ENCODE peak calls at places on chromosomes 4 and X, in seven cellular contexts. I is activated CD4-positive, alpha-beta T cell treated with anti-CD3 and anti-CD28 coated beads, Interleukin-2, amount 10 ng/mL, durations not matched to agents 7 days and 5 days; B is mesendoderm; D is cortex of kidney; L is cardiac muscle cell; N is IMR-90; S is activated T-helper 9 cell treated with anti-CD3 and anti-CD28 coated beads, Interleukin-2, amount 50 U/mL, for 16 hours. A is an unnamed sample.

GRCh38 chr4:25863347-25863784 is 578 bp upstream of the SEL1L3 start:
- DNase-seq in D (no peak), N (no peak), I (no peak), B (peak; percentile 64), S (no peak), L (peak; percentile 2), A (no peak)

GRCh38 chr4:86934147-86934771 is 552 bp upstream of the AFF1 start:
- DNase-seq in B (peak; percentile 58), N (no peak), L (peak; percentile 31), I (peak; percentile 9), D (no peak), S (no peak), A (peak; percentile 62)

GRCh38 chrX:119565110-119565663 is at the start of gene STEEP1:
- DNase-seq in B (peak; percentile 96), S (peak; percentile 78), D (no peak), N (peak; percentile 92), I (peak; percentile 92), L (peak; percentile 91), A (peak; percentile 93)

GRCh38 chrX:16743604-16744325 is 24.4 kb downstream of the SYAP1 start:
- DNase-seq in D (no peak), L (no peak), N (peak; percentile 92), I (no peak), B (no peak), S (no peak), A (peak; percentile 80)

GRCh38 chr4:86592553-86593249 is 1.4 kb upstream of the PTPN13 start:
- DNase-seq in L (no peak), D (no peak), S (no peak), N (peak; percentile 6), B (peak; percentile 54), I (no peak), A (peak; percentile 44)

GRCh38 chr4:17142232-17142711 is 243.8 kb upstream of the LDB2 start:
- DNase-seq in N (peak; percentile 98), S (no peak), D (no peak), I (no peak), L (no peak), B (peak; percentile 10), A (peak; percentile 95)

GRCh38 chrX:16826207-16826606 is 39.9 kb downstream of the TXLNG start:
- DNase-seq in I (peak; percentile 18), B (peak; percentile 47), N (peak; percentile 74), S (no peak), L (peak; percentile 55), D (no peak), A (peak; percentile 57)

GRCh38 chrX:29922607-29923006 is 292.8 kb upstream of the MAGEB2 start:
- DNase-seq in B (no peak), I (no peak), S (no peak), D (no peak), N (no peak), L (no peak), A (no peak)

GRCh38 chr4:185210102-185210981 is 944 bp downstream of the SNX25 start:
- DNase-seq in I (peak; percentile 41), D (peak; percentile 11), S (no peak), N (peak; percentile 56), B (peak; percentile 80), L (peak; percentile 59), A (peak; percentile 84)

GRCh38 chr4:175499735-175500352 is 312.2 kb downstream of the GPM6A start:
- DNase-seq in N (no peak), D (no peak), S (no peak), I (no peak), B (no peak), L (no peak), A (no peak)

GRCh38 chrX:38664285-38664684 is 102.9 kb downstream of the TSPAN7 start:
- DNase-seq in L (peak; percentile 64), S (no peak), I (no peak), N (peak; percentile 43), D (no peak), B (peak; percentile 48), A (peak; percentile 55)

GRCh38 chr4:109574931-109575804 is 15.1 kb downstream of the MCUB start:
- DNase-seq in D (no peak), S (no peak), N (no peak), L (no peak), I (peak; percentile 11), B (no peak), A (no peak)

GRCh38 chr4:80507077-80507476 is 171.5 kb downstream of the CFAP299 start:
- DNase-seq in D (no peak), L (no peak), B (no peak), S (no peak), I (no peak), N (no peak), A (no peak)

GRCh38 chrX:135688137-135688536 is 25.3 kb upstream of the CT45A1 start:
- DNase-seq in D (no peak), B (no peak), S (no peak), N (no peak), I (peak; percentile 6), L (peak; percentile 0), A (peak; percentile 22)

GRCh38 chr4:72112514-72113156 is 80.8 kb downstream of the NPFFR2 start:
- DNase-seq in N (peak; percentile 76), L (no peak), S (no peak), D (no peak), B (peak; percentile 91), I (peak; percentile 13), A (peak; percentile 70)

GRCh38 chrX:19593684-19594083 is 78.4 kb upstream of the MAP3K15 start:
- DNase-seq in N (peak; percentile 48), B (peak; percentile 36), I (peak; percentile 39), L (peak; percentile 30), D (no peak), S (no peak), A (peak; percentile 74)

GRCh38 chr4:147355849-147356248 is 125.0 kb upstream of the EDNRA start:
- DNase-seq in N (peak; percentile 97), S (no peak), L (no peak), I (no peak), D (no peak), B (no peak), A (peak; percentile 86)

GRCh38 chr4:34181311-34181808 is 2063.0 kb downstream of the ARAP2 start:
- DNase-seq in B (no peak), L (no peak), D (no peak), S (no peak), N (peak; percentile 91), I (no peak), A (peak; percentile 92)

GRCh38 chr4:36322921-36323354 is 41.5 kb downstream of the DTHD1 start:
- DNase-seq in N (no peak), S (peak; percentile 6), I (peak; percentile 62), D (no peak), B (no peak), L (no peak), A (no peak)

GRCh38 chrX:50161143-50161542 is 39.7 kb downstream of the AKAP4 start:
- DNase-seq in L (no peak), S (no peak), D (no peak), I (no peak), B (no peak), N (peak; percentile 4), A (peak; percentile 28)

GRCh38 chr4:54784188-54784671 is 126.5 kb downstream of the KIT start:
- DNase-seq in S (no peak), L (peak; percentile 60), D (no peak), I (no peak), N (peak; percentile 91), B (no peak), A (peak; percentile 96)

GRCh38 chr4:173214661-173215060 is 46.0 kb downstream of the GALNT7 start:
- DNase-seq in D (no peak), L (no peak), N (peak; percentile 17), I (no peak), S (no peak), B (no peak), A (no peak)

GRCh38 chr4:95250544-95251137 is 298.1 kb downstream of the UNC5C start:
- DNase-seq in D (no peak), S (no peak), I (no peak), B (no peak), N (no peak), L (no peak), A (no peak)

GRCh38 chrX:70054391-70054790 is 4.7 kb upstream of the AWAT2 start:
- DNase-seq in B (no peak), L (no peak), S (no peak), I (no peak), D (no peak), N (no peak), A (no peak)

GRCh38 chr4:152258804-152259708 is 276.8 kb downstream of the FBXW7 start:
- DNase-seq in B (peak; percentile 25), I (no peak), L (no peak), D (no peak), S (no peak), N (peak; percentile 73), A (peak; percentile 95)

GRCh38 chr4:180152831-180153230 is 2090.4 kb upstream of the TENM3 start:
- DNase-seq in S (no peak), N (no peak), B (no peak), D (no peak), L (no peak), I (no peak), A (no peak)

GRCh38 chr4:128287159-128287870 is at the start of gene PGRMC2:
- DNase-seq in N (peak; percentile 37), L (no peak), B (peak; percentile 76), S (no peak), I (no peak), D (no peak), A (peak; percentile 68)

GRCh38 chrX:109485470-109486340 is 3.8 kb upstream of the GUCY2F start:
- DNase-seq in S (peak; percentile 28), B (peak; percentile 57), N (peak; percentile 66), I (peak; percentile 64), L (peak; percentile 82), D (no peak), A (peak; percentile 69)

GRCh38 chr4:124931050-124931449 is 218.5 kb upstream of the ANKRD50 start:
- DNase-seq in D (no peak), I (no peak), L (peak; percentile 44), B (no peak), S (no peak), N (peak; percentile 77), A (no peak)

GRCh38 chr4:23305026-23305425 is 584.8 kb downstream of the PPARGC1A start:
- DNase-seq in I (no peak), D (no peak), B (no peak), L (no peak), S (no peak), N (no peak), A (no peak)

GRCh38 chr4:26150948-26151347 is 169.9 kb upstream of the RBPJ start:
- DNase-seq in S (no peak), L (no peak), D (no peak), B (no peak), I (no peak), N (peak; percentile 79), A (peak; percentile 78)

GRCh38 chr4:102114118-102114630 is 231.1 kb downstream of the SLC39A8 start:
- DNase-seq in D (no peak), B (peak; percentile 8), L (no peak), N (no peak), I (no peak), S (no peak), A (no peak)

GRCh38 chrX:85223359-85223758 is 20.2 kb downstream of the SATL1 start:
- DNase-seq in S (no peak), I (no peak), N (no peak), D (no peak), B (no peak), L (no peak), A (no peak)

GRCh38 chr4:169634975-169635374 is 14.6 kb downstream of the CLCN3 start:
- DNase-seq in N (no peak), S (no peak), D (no peak), I (no peak), L (no peak), B (no peak), A (no peak)